ENCODE peak calls at places on chromosomes 2 and 18, in six cellular contexts. One of them, this sample, is unnamed.

GRCh38 chr2:69946351-69947077 is 14.9 kb downstream of the ASPRV1 start:
- DNase-seq in HCT116: peak; percentile 34
- DNase-seq in left lung: no peak
- DNase-seq in tibial artery: no peak
- DNase-seq in thoracic aorta: no peak
- DNase-seq in K562: no peak
- DNase-seq in this sample: no peak

GRCh38 chr2:138698428-138698827 is 81.8 kb downstream of the NXPH2 start:
- DNase-seq in K562: no peak
- DNase-seq in HCT116: no peak
- DNase-seq in thoracic aorta: no peak
- DNase-seq in left lung: no peak
- DNase-seq in tibial artery: no peak
- DNase-seq in this sample: no peak

GRCh38 chr18:13455960-13456471 is 237.5 kb downstream of the LDLRAD4 start:
- DNase-seq in thoracic aorta: no peak
- DNase-seq in left lung: no peak
- DNase-seq in tibial artery: peak; percentile 48
- DNase-seq in K562: no peak
- DNase-seq in HCT116: no peak
- DNase-seq in this sample: no peak

GRCh38 chr18:32773187-32773712 is 427 bp upstream of the KLHL14 start:
- DNase-seq in K562: no peak
- DNase-seq in HCT116: no peak
- DNase-seq in left lung: no peak
- DNase-seq in thoracic aorta: no peak
- DNase-seq in tibial artery: no peak
- DNase-seq in this sample: no peak

GRCh38 chr18:76886112-76886511 is 63.8 kb downstream of the ZNF236 start:
- DNase-seq in thoracic aorta: no peak
- DNase-seq in left lung: no peak
- DNase-seq in tibial artery: no peak
- DNase-seq in K562: no peak
- DNase-seq in HCT116: no peak
- DNase-seq in this sample: no peak

GRCh38 chr2:65299246-65299645 is 71.6 kb downstream of the ACTR2 start:
- DNase-seq in left lung: no peak
- DNase-seq in thoracic aorta: no peak
- DNase-seq in K562: peak; percentile 40
- DNase-seq in tibial artery: no peak
- DNase-seq in HCT116: no peak
- DNase-seq in this sample: no peak

GRCh38 chr2:107772380-107772779 is 54.3 kb upstream of the RGPD4 start:
- DNase-seq in K562: no peak
- DNase-seq in left lung: no peak
- DNase-seq in thoracic aorta: no peak
- DNase-seq in HCT116: no peak
- DNase-seq in tibial artery: no peak
- DNase-seq in this sample: no peak

GRCh38 chr18:38940863-38941531 is 1375.4 kb upstream of the CELF4 start:
- DNase-seq in left lung: no peak
- DNase-seq in K562: no peak
- DNase-seq in HCT116: peak; percentile 77
- DNase-seq in thoracic aorta: no peak
- DNase-seq in tibial artery: no peak
- DNase-seq in this sample: no peak

GRCh38 chr2:112161431-112162145 is 23.4 kb downstream of the FBLN7 start:
- DNase-seq in HCT116: no peak
- DNase-seq in left lung: no peak
- DNase-seq in K562: no peak
- DNase-seq in thoracic aorta: no peak
- DNase-seq in tibial artery: peak; percentile 25
- DNase-seq in this sample: no peak

GRCh38 chr2:158529379-158530110 is 72.8 kb downstream of the PKP4 start:
- DNase-seq in HCT116: no peak
- DNase-seq in thoracic aorta: no peak
- DNase-seq in tibial artery: no peak
- DNase-seq in K562: no peak
- DNase-seq in left lung: no peak
- DNase-seq in this sample: peak; percentile 42

GRCh38 chr2:224202466-224202865 is 163.4 kb upstream of the SERPINE2 start:
- DNase-seq in thoracic aorta: no peak
- DNase-seq in HCT116: no peak
- DNase-seq in left lung: no peak
- DNase-seq in tibial artery: no peak
- DNase-seq in K562: no peak
- DNase-seq in this sample: no peak

GRCh38 chr2:15712551-15713342 is 121.1 kb downstream of the DDX1 start:
- DNase-seq in HCT116: no peak
- DNase-seq in K562: no peak
- DNase-seq in thoracic aorta: no peak
- DNase-seq in tibial artery: no peak
- DNase-seq in left lung: no peak
- DNase-seq in this sample: no peak

GRCh38 chr2:164599954-164600589 is 21.2 kb downstream of the GRB14 start:
- DNase-seq in K562: peak; percentile 58
- DNase-seq in tibial artery: no peak
- DNase-seq in thoracic aorta: no peak
- DNase-seq in HCT116: peak; percentile 79
- DNase-seq in left lung: no peak
- DNase-seq in this sample: peak; percentile 38

GRCh38 chr18:61669320-61669719 is 223.5 kb downstream of the RNF152 start:
- DNase-seq in thoracic aorta: no peak
- DNase-seq in left lung: no peak
- DNase-seq in K562: no peak
- DNase-seq in HCT116: no peak
- DNase-seq in tibial artery: no peak
- DNase-seq in this sample: no peak

GRCh38 chr2:38376346-38376682 is 759 bp downstream of the ATL2 start:
- DNase-seq in tibial artery: peak; percentile 71
- DNase-seq in K562: no peak
- DNase-seq in left lung: no peak
- DNase-seq in HCT116: peak; percentile 53
- DNase-seq in thoracic aorta: no peak
- DNase-seq in this sample: no peak

GRCh38 chr18:72452328-72452727 is 91.8 kb downstream of the CBLN2 start:
- DNase-seq in tibial artery: no peak
- DNase-seq in K562: no peak
- DNase-seq in thoracic aorta: no peak
- DNase-seq in left lung: no peak
- DNase-seq in HCT116: no peak
- DNase-seq in this sample: no peak

GRCh38 chr2:147641644-147642043 is 203.2 kb upstream of the ACVR2A start:
- DNase-seq in thoracic aorta: no peak
- DNase-seq in K562: no peak
- DNase-seq in HCT116: no peak
- DNase-seq in tibial artery: no peak
- DNase-seq in left lung: no peak
- DNase-seq in this sample: no peak

GRCh38 chr2:138548796-138549195 is 47.2 kb downstream of the SPOPL start:
- DNase-seq in thoracic aorta: no peak
- DNase-seq in left lung: no peak
- DNase-seq in K562: no peak
- DNase-seq in tibial artery: no peak
- DNase-seq in HCT116: no peak
- DNase-seq in this sample: no peak

GRCh38 chr18:48729421-48729820 is 190.6 kb downstream of the CTIF start:
- DNase-seq in K562: no peak
- DNase-seq in thoracic aorta: no peak
- DNase-seq in HCT116: no peak
- DNase-seq in left lung: no peak
- DNase-seq in tibial artery: no peak
- DNase-seq in this sample: no peak

GRCh38 chr2:160963957-160964356 is 196.3 kb upstream of the TANK start:
- DNase-seq in HCT116: no peak
- DNase-seq in tibial artery: no peak
- DNase-seq in K562: no peak
- DNase-seq in thoracic aorta: no peak
- DNase-seq in left lung: no peak
- DNase-seq in this sample: no peak

GRCh38 chr2:86026744-86027065 is 79.0 kb downstream of the POLR1A start:
- DNase-seq in left lung: no peak
- DNase-seq in thoracic aorta: no peak
- DNase-seq in tibial artery: peak; percentile 60
- DNase-seq in HCT116: no peak
- DNase-seq in K562: no peak
- DNase-seq in this sample: no peak

GRCh38 chr2:215833531-215834162 is 179.7 kb downstream of the MREG start:
- DNase-seq in HCT116: peak; percentile 8
- DNase-seq in tibial artery: no peak
- DNase-seq in left lung: no peak
- DNase-seq in thoracic aorta: no peak
- DNase-seq in K562: peak; percentile 16
- DNase-seq in this sample: no peak

GRCh38 chr2:127408004-127408806 is 10.0 kb upstream of the PROC start:
- DNase-seq in K562: peak; percentile 95
- DNase-seq in HCT116: peak; percentile 57
- DNase-seq in thoracic aorta: peak; percentile 68
- DNase-seq in left lung: peak; percentile 100
- DNase-seq in tibial artery: peak; percentile 96
- DNase-seq in this sample: peak; percentile 72
- TF ChIP-seq CTCF in K562: no peak
- TF ChIP-seq CTCF in HCT116: no peak
- TF ChIP-seq CTCF in thoracic aorta: no peak
- TF ChIP-seq CTCF in left lung: no peak
- TF ChIP-seq CTCF in tibial artery: no peak
- TF ChIP-seq CTCF in this sample: no peak

GRCh38 chr2:5692561-5693287 is 540 bp downstream of the SOX11 start:
- DNase-seq in K562: no peak
- DNase-seq in tibial artery: no peak
- DNase-seq in HCT116: no peak
- DNase-seq in left lung: peak; percentile 72
- DNase-seq in thoracic aorta: no peak
- DNase-seq in this sample: no peak

GRCh38 chr2:5690718-5691658 is 1.2 kb upstream of the SOX11 start:
- DNase-seq in K562: no peak
- DNase-seq in left lung: peak; percentile 67
- DNase-seq in thoracic aorta: no peak
- DNase-seq in tibial artery: no peak
- DNase-seq in HCT116: no peak
- DNase-seq in this sample: no peak

GRCh38 chr2:5693288-5694015 is 1.3 kb downstream of the SOX11 start:
- DNase-seq in left lung: peak; percentile 80
- DNase-seq in tibial artery: no peak
- DNase-seq in K562: no peak
- DNase-seq in HCT116: no peak
- DNase-seq in thoracic aorta: no peak
- DNase-seq in this sample: no peak

GRCh38 chr2:5690231-5690630 is 2.0 kb upstream of the SOX11 start:
- DNase-seq in HCT116: no peak
- DNase-seq in tibial artery: no peak
- DNase-seq in left lung: no peak
- DNase-seq in K562: no peak
- DNase-seq in thoracic aorta: no peak
- DNase-seq in this sample: no peak

DNA sequence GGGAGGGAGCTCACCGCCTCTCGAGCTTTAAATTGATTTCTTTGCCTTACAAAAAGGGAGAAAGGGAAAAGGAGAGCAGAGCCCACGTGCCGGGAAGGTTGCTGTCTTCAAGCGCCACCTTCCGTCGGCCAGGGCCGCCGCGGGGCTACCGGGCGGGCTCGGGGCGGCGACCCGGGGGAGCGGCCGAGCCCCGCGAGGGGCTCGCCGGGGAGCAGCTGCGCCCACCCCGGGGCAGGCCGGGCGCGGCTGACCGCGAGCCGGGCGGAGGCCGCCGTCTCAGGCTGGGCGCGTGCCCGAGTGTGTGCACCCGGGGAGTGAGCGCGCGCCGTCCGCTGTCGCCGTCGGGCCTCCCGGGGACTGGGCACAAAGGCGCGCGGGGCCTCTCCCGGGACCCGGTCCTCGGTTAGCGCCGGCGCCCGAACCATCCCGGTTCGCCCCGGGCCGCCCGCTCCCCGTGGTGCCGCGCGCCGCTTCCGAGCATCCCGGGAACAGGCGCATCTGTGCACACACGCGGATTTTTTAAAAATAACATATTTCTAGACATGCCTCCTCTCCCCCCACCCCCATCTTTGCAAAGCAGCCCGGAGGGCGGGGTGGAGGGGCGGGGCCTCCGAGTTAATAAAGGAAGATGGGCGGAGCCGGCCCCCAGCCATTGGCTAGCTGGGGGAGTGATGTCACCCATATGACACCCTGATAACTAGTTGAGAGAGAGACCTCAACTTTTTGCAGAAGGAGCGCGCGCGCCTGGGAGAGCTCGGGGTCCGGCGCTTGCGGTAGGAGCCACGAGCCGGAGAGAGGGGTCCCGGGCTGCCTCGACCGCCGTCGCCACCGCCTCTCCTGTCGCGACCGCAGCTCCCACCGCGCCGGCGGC is at the start of gene SOX11:
- DNase-seq in left lung: peak; percentile 76
- DNase-seq in tibial artery: no peak
- DNase-seq in HCT116: no peak
- DNase-seq in thoracic aorta: no peak
- DNase-seq in K562: no peak
- DNase-seq in this sample: no peak
- TF ChIP-seq CTCF in left lung: no peak
- TF ChIP-seq CTCF in tibial artery: no peak
- TF ChIP-seq CTCF in HCT116: no peak
- TF ChIP-seq CTCF in thoracic aorta: no peak
- TF ChIP-seq CTCF in K562: no peak
- TF ChIP-seq CTCF in this sample: no peak

DNA sequence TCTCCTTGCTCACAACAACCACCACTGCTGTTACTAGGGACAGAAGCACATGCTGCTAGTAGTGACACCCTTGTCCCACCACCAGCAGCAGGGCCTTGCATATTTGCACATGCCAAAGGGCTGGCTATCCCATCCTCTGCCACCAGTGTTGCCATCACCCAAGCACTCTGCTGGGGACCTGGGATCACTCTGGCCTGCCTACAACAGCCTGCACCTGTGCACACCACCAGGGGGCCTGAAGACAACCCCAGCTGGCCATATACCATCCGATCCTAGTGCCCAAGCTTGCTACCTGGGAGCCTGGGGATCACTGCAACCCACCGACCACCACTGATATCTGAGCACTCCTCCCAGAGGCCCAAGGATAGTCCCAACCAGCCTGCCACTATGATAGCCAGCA is 99.9 kb upstream of the FANCL start:
- DNase-seq in tibial artery: no peak
- DNase-seq in HCT116: no peak
- DNase-seq in K562: no peak
- DNase-seq in left lung: no peak
- DNase-seq in thoracic aorta: no peak
- DNase-seq in this sample: no peak
- TF ChIP-seq CTCF in tibial artery: no peak
- TF ChIP-seq CTCF in HCT116: peak; percentile 11
- TF ChIP-seq CTCF in K562: no peak
- TF ChIP-seq CTCF in left lung: no peak
- TF ChIP-seq CTCF in thoracic aorta: no peak
- TF ChIP-seq CTCF in this sample: no peak

DNA sequence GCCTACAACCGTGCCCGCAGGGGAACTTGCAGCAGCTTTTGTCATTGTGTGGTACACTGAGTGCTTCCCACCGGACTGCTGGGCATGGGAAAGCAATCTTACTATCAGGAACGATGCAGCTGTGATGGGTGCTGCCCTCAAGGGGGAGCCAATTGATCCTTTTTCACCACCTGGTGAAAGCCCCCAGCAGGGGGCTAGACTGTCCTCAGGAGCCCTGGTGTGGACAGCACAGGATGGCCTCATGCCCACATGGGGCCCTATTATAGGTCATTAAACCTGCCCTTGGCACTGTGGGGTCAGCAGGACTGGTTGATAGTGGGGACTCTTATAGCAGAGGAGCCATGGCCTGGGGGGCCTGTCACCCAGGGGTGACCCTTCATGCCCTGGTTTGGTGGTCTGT is 172.2 kb downstream of the GLI2 start:
- DNase-seq in left lung: no peak
- DNase-seq in thoracic aorta: no peak
- DNase-seq in tibial artery: no peak
- DNase-seq in HCT116: no peak
- DNase-seq in K562: peak; percentile 53
- DNase-seq in this sample: no peak
- TF ChIP-seq CTCF in left lung: no peak
- TF ChIP-seq CTCF in thoracic aorta: no peak
- TF ChIP-seq CTCF in tibial artery: no peak
- TF ChIP-seq CTCF in HCT116: peak; percentile 38
- TF ChIP-seq CTCF in K562: peak; percentile 52
- TF ChIP-seq CTCF in this sample: no peak